ENCODE peak calls at places on chromosomes 11 and 22, in seven cellular contexts. One of them, this sample, is unnamed.

GRCh38 chr11:2200536-2200935 is 28.9 kb upstream of the TH start:
- DNase-seq in IMR-90: no peak
- DNase-seq in mesendoderm: no peak
- DNase-seq in H9: no peak
- DNase-seq in neuronal stem cell: no peak
- DNase-seq in mesenchymal stem cell: no peak
- DNase-seq in H1: no peak
- DNase-seq in this sample: no peak

GRCh38 chr11:120401506-120401905 is 65.3 kb downstream of the ARHGEF12 start:
- DNase-seq in IMR-90: no peak
- DNase-seq in mesendoderm: no peak
- DNase-seq in H9: no peak
- DNase-seq in neuronal stem cell: no peak
- DNase-seq in mesenchymal stem cell: peak
- DNase-seq in H1: no peak
- DNase-seq in this sample: no peak

GRCh38 chr11:22832315-22833041 is 2.9 kb upstream of the SVIP start:
- DNase-seq in IMR-90: no peak
- DNase-seq in mesendoderm: no peak
- DNase-seq in H9: no peak
- DNase-seq in neuronal stem cell: no peak
- DNase-seq in mesenchymal stem cell: peak
- DNase-seq in H1: no peak
- DNase-seq in this sample: no peak

GRCh38 chr11:27673979-27674663 is 26.1 kb downstream of the BDNF start:
- DNase-seq in IMR-90: no peak
- DNase-seq in mesendoderm: no peak
- DNase-seq in H9: no peak
- DNase-seq in neuronal stem cell: no peak
- DNase-seq in mesenchymal stem cell: no peak
- DNase-seq in H1: no peak
- DNase-seq in this sample: no peak

GRCh38 chr11:68470304-68470811 is 9.8 kb downstream of the PPP6R3 start:
- DNase-seq in IMR-90: no peak
- DNase-seq in mesendoderm: no peak
- DNase-seq in H9: no peak
- DNase-seq in neuronal stem cell: no peak
- DNase-seq in mesenchymal stem cell: no peak
- DNase-seq in H1: no peak
- DNase-seq in this sample: no peak

GRCh38 chr11:120959189-120959588 is 64.7 kb upstream of the TBCEL start:
- DNase-seq in IMR-90: no peak
- DNase-seq in mesendoderm: no peak
- DNase-seq in H9: no peak
- DNase-seq in neuronal stem cell: no peak
- DNase-seq in mesenchymal stem cell: no peak
- DNase-seq in H1: no peak
- DNase-seq in this sample: no peak

GRCh38 chr11:9972917-9973504 is 309.1 kb downstream of the SWAP70 start:
- DNase-seq in IMR-90: peak
- DNase-seq in mesendoderm: peak
- DNase-seq in H9: no peak
- DNase-seq in neuronal stem cell: peak
- DNase-seq in mesenchymal stem cell: peak
- DNase-seq in H1: no peak
- DNase-seq in this sample: peak

GRCh38 chr11:120659076-120659475 is 147.5 kb downstream of the GRIK4 start:
- DNase-seq in IMR-90: no peak
- DNase-seq in mesendoderm: no peak
- DNase-seq in H9: no peak
- DNase-seq in neuronal stem cell: no peak
- DNase-seq in mesenchymal stem cell: no peak
- DNase-seq in H1: no peak
- DNase-seq in this sample: no peak

GRCh38 chr11:57475671-57476222 is 15.4 kb downstream of the RTN4RL2 start:
- DNase-seq in IMR-90: no peak
- DNase-seq in mesendoderm: no peak
- DNase-seq in H9: no peak
- DNase-seq in neuronal stem cell: no peak
- DNase-seq in mesenchymal stem cell: no peak
- DNase-seq in H1: no peak
- DNase-seq in this sample: no peak

GRCh38 chr22:19870153-19871022 is 15.7 kb upstream of the GNB1L start:
- DNase-seq in IMR-90: no peak
- DNase-seq in mesendoderm: no peak
- DNase-seq in H9: peak
- DNase-seq in neuronal stem cell: no peak
- DNase-seq in mesenchymal stem cell: no peak
- DNase-seq in H1: no peak
- DNase-seq in this sample: no peak

GRCh38 chr11:47466701-47467250 is 17.8 kb upstream of the RAPSN start:
- DNase-seq in IMR-90: no peak
- DNase-seq in mesendoderm: peak
- DNase-seq in H9: no peak
- DNase-seq in neuronal stem cell: no peak
- DNase-seq in mesenchymal stem cell: no peak
- DNase-seq in H1: no peak
- DNase-seq in this sample: no peak
- H2BK120ac ChIP-seq in IMR-90: no peak
- H2BK120ac ChIP-seq in mesendoderm: no peak
- H2BK120ac ChIP-seq in H9: no peak
- H2BK120ac ChIP-seq in neuronal stem cell: no peak
- H2BK120ac ChIP-seq in mesenchymal stem cell: no peak
- H2BK120ac ChIP-seq in H1: no peak
- H2BK120ac ChIP-seq in this sample: no peak

GRCh38 chr11:19409307-19409706 is 168.6 kb upstream of the E2F8 start:
- DNase-seq in IMR-90: no peak
- DNase-seq in mesendoderm: no peak
- DNase-seq in H9: no peak
- DNase-seq in neuronal stem cell: no peak
- DNase-seq in mesenchymal stem cell: no peak
- DNase-seq in H1: no peak
- DNase-seq in this sample: no peak
- H2BK120ac ChIP-seq in IMR-90: no peak
- H2BK120ac ChIP-seq in mesendoderm: no peak
- H2BK120ac ChIP-seq in H9: no peak
- H2BK120ac ChIP-seq in neuronal stem cell: no peak
- H2BK120ac ChIP-seq in mesenchymal stem cell: no peak
- H2BK120ac ChIP-seq in H1: no peak
- H2BK120ac ChIP-seq in this sample: no peak

GRCh38 chr22:43402128-43402527 is 9.7 kb upstream of the MPPED1 start:
- DNase-seq in IMR-90: no peak
- DNase-seq in mesendoderm: no peak
- DNase-seq in H9: no peak
- DNase-seq in neuronal stem cell: no peak
- DNase-seq in mesenchymal stem cell: no peak
- DNase-seq in H1: no peak
- DNase-seq in this sample: no peak
- H2BK120ac ChIP-seq in IMR-90: no peak
- H2BK120ac ChIP-seq in mesendoderm: no peak
- H2BK120ac ChIP-seq in H9: no peak
- H2BK120ac ChIP-seq in neuronal stem cell: no peak
- H2BK120ac ChIP-seq in mesenchymal stem cell: no peak
- H2BK120ac ChIP-seq in H1: no peak
- H2BK120ac ChIP-seq in this sample: no peak

DNA sequence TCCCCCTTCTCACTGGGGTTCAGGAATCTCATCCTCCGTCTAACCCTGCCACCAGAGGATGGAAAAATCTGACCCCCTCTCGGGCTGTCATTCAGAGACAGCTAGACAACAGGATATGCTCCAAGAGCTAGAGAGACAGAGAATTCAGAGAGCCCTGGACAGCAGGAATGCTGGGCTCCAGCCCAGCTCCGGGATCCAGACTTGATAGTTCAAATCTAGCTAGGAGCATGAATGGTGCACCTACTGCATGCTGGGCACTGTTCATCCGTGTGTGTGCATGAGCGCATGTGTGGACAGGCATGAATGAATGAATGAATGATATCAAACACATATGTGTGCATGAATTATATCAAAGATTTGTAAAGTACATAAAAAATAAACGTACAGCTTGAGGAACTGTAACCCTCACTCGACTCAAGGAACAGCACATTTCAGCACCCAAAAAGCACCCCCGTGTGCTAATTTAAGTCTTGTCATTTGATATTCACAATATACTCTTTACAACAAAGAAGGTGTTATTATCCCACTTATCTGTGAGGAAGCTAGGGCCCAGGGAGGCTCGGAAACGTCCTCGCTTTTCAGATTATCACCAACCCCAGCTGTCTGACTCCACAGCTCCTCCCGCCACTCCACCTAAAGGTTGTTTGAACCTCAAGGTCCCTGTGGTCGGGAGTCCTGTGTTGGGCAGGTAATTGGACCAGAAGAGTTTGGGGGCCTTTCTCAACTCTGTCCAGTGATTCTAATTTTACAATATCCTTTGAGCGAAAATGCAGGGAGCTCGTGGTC is 640 bp upstream of the VSIG10L2 start:
- DNase-seq in IMR-90: no peak
- DNase-seq in mesendoderm: no peak
- DNase-seq in H9: no peak
- DNase-seq in neuronal stem cell: no peak
- DNase-seq in mesenchymal stem cell: no peak
- DNase-seq in H1: no peak
- DNase-seq in this sample: no peak
- H2BK120ac ChIP-seq in IMR-90: no peak
- H2BK120ac ChIP-seq in mesendoderm: no peak
- H2BK120ac ChIP-seq in H9: no peak
- H2BK120ac ChIP-seq in neuronal stem cell: no peak
- H2BK120ac ChIP-seq in mesenchymal stem cell: no peak
- H2BK120ac ChIP-seq in H1: no peak
- H2BK120ac ChIP-seq in this sample: no peak

GRCh38 chr22:46251266-46251665 is 1.2 kb upstream of the CDPF1 start:
- DNase-seq in IMR-90: no peak
- DNase-seq in mesendoderm: no peak
- DNase-seq in H9: no peak
- DNase-seq in neuronal stem cell: no peak
- DNase-seq in mesenchymal stem cell: no peak
- DNase-seq in H1: no peak
- DNase-seq in this sample: no peak

GRCh38 chr22:46251816-46252380 is 1.8 kb upstream of the CDPF1 start:
- DNase-seq in IMR-90: no peak
- DNase-seq in mesendoderm: no peak
- DNase-seq in H9: no peak
- DNase-seq in neuronal stem cell: no peak
- DNase-seq in mesenchymal stem cell: no peak
- DNase-seq in H1: no peak
- DNase-seq in this sample: no peak

GRCh38 chr22:46260038-46260437 is 3.1 kb downstream of the PKDREJ start:
- DNase-seq in IMR-90: no peak
- DNase-seq in mesendoderm: no peak
- DNase-seq in H9: no peak
- DNase-seq in neuronal stem cell: no peak
- DNase-seq in mesenchymal stem cell: no peak
- DNase-seq in H1: no peak
- DNase-seq in this sample: no peak

GRCh38 chr22:46259374-46259773 is 3.8 kb downstream of the PKDREJ start:
- DNase-seq in IMR-90: no peak
- DNase-seq in mesendoderm: no peak
- DNase-seq in H9: no peak
- DNase-seq in neuronal stem cell: no peak
- DNase-seq in mesenchymal stem cell: no peak
- DNase-seq in H1: no peak
- DNase-seq in this sample: no peak

DNA sequence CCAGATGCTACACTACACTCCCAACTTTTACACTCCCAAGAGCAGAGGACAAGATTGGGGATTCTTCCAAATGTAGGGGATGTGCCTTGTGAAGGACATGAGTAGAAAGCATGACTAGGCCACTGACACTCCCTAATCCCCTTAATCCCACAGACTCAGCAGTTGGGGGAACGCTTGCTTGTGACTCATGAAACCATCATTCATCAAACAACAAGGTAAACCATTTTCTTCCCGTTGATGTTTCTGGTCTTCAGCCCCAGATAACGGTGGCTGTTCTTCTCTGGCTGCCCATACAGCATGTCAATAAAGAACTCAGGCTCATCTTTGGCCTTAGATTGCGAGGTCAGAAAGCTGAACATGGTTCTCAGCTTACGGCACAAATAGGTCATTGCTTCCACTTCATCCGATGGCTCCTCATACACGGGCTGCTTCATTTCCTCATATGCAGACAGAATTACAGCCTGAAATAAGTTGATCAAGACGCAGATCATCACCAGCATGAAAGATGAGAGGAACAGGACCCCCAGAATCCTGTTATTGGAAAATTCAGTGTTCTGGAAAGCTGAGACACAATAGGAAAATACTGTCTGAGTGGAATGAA is 6.4 kb upstream of the CDPF1 start:
- DNase-seq in IMR-90: peak
- DNase-seq in mesendoderm: no peak
- DNase-seq in H9: no peak
- DNase-seq in neuronal stem cell: no peak
- DNase-seq in mesenchymal stem cell: peak
- DNase-seq in H1: no peak
- DNase-seq in this sample: no peak
- H2BK120ac ChIP-seq in IMR-90: no peak
- H2BK120ac ChIP-seq in mesendoderm: no peak
- H2BK120ac ChIP-seq in H9: no peak
- H2BK120ac ChIP-seq in neuronal stem cell: no peak
- H2BK120ac ChIP-seq in mesenchymal stem cell: no peak
- H2BK120ac ChIP-seq in H1: no peak
- H2BK120ac ChIP-seq in this sample: no peak

GRCh38 chr22:26393929-26394328 is 35.1 kb upstream of the ASPHD2 start:
- DNase-seq in IMR-90: no peak
- DNase-seq in mesendoderm: no peak
- DNase-seq in H9: no peak
- DNase-seq in neuronal stem cell: no peak
- DNase-seq in mesenchymal stem cell: no peak
- DNase-seq in H1: no peak
- DNase-seq in this sample: no peak
- H2BK120ac ChIP-seq in IMR-90: no peak
- H2BK120ac ChIP-seq in mesendoderm: no peak
- H2BK120ac ChIP-seq in H9: no peak
- H2BK120ac ChIP-seq in neuronal stem cell: no peak
- H2BK120ac ChIP-seq in mesenchymal stem cell: no peak
- H2BK120ac ChIP-seq in H1: no peak
- H2BK120ac ChIP-seq in this sample: no peak

DNA sequence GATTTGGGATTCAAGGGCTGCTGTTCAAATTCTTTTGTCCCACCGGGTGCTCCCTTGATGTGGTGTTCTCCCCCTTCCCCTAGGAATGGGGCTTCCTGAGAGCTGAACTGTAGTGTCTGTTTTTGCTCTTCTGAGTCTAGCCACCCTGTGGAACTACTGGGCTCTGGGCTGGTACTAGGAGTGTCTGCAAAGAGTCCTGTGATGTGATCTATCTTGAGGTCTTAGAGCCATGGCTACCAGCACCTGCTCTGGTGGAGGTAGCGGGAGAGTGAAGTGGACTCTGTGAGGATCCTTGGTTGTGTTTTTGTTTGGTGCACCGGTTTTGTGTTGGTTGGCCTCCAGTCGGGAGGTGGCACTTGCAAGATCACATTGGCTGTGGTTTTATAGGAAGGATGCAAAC is 46.2 kb downstream of the OR2AT4 start:
- DNase-seq in IMR-90: no peak
- DNase-seq in mesendoderm: no peak
- DNase-seq in H9: no peak
- DNase-seq in neuronal stem cell: no peak
- DNase-seq in mesenchymal stem cell: no peak
- DNase-seq in H1: no peak
- DNase-seq in this sample: no peak
- H2BK120ac ChIP-seq in IMR-90: no peak
- H2BK120ac ChIP-seq in mesendoderm: no peak
- H2BK120ac ChIP-seq in H9: no peak
- H2BK120ac ChIP-seq in neuronal stem cell: no peak
- H2BK120ac ChIP-seq in mesenchymal stem cell: no peak
- H2BK120ac ChIP-seq in H1: no peak
- H2BK120ac ChIP-seq in this sample: no peak

GRCh38 chr22:24147666-24148065 is 33.6 kb upstream of the SUSD2 start:
- DNase-seq in IMR-90: no peak
- DNase-seq in mesendoderm: no peak
- DNase-seq in H9: no peak
- DNase-seq in neuronal stem cell: no peak
- DNase-seq in mesenchymal stem cell: no peak
- DNase-seq in H1: no peak
- DNase-seq in this sample: no peak
- H2BK120ac ChIP-seq in IMR-90: peak
- H2BK120ac ChIP-seq in mesendoderm: no peak
- H2BK120ac ChIP-seq in H9: no peak
- H2BK120ac ChIP-seq in neuronal stem cell: no peak
- H2BK120ac ChIP-seq in mesenchymal stem cell: peak
- H2BK120ac ChIP-seq in H1: no peak
- H2BK120ac ChIP-seq in this sample: no peak